ENCODE peak calls at places on chromosomes 7 and 10, in five cellular contexts. One of them, this sample, is unnamed.

GRCh38 chr10:106648534-106649481 is 515.7 kb downstream of the SORCS1 start:
- DNase-seq in A549: no peak
- DNase-seq in mammary epithelial cell: no peak
- DNase-seq in left ventricle myocardium inferior: no peak
- DNase-seq in heart right ventricle: no peak
- DNase-seq in this sample: no peak

GRCh38 chr7:140295224-140295623 is 103.1 kb downstream of the SLC37A3 start:
- DNase-seq in A549: no peak
- DNase-seq in left ventricle myocardium inferior: no peak
- DNase-seq in heart right ventricle: no peak
- DNase-seq in mammary epithelial cell: no peak
- DNase-seq in this sample: no peak

GRCh38 chr10:126921974-126922525 is 16.8 kb downstream of the DOCK1 start:
- DNase-seq in A549: peak; percentile 23
- DNase-seq in heart right ventricle: no peak
- DNase-seq in mammary epithelial cell: peak; percentile 23
- DNase-seq in left ventricle myocardium inferior: no peak
- DNase-seq in this sample: no peak

GRCh38 chr10:7288060-7288690 is 122.7 kb downstream of the SFMBT2 start:
- DNase-seq in heart right ventricle: no peak
- DNase-seq in A549: peak; percentile 20
- DNase-seq in left ventricle myocardium inferior: no peak
- DNase-seq in mammary epithelial cell: no peak
- DNase-seq in this sample: no peak

GRCh38 chr10:92760609-92761008 is 70.9 kb downstream of the HHEX start:
- DNase-seq in left ventricle myocardium inferior: no peak
- DNase-seq in heart right ventricle: no peak
- DNase-seq in A549: peak; percentile 40
- DNase-seq in mammary epithelial cell: no peak
- DNase-seq in this sample: no peak

GRCh38 chr7:98949336-98950044 is 71.2 kb downstream of the TRRAP start:
- DNase-seq in left ventricle myocardium inferior: peak; percentile 64
- DNase-seq in heart right ventricle: peak; percentile 75
- DNase-seq in A549: no peak
- DNase-seq in mammary epithelial cell: no peak
- DNase-seq in this sample: no peak

GRCh38 chr7:79051915-79052314 is 401.6 kb downstream of the MAGI2 start:
- DNase-seq in left ventricle myocardium inferior: no peak
- DNase-seq in heart right ventricle: no peak
- DNase-seq in A549: no peak
- DNase-seq in mammary epithelial cell: peak; percentile 21
- DNase-seq in this sample: no peak

GRCh38 chr7:40243076-40243475 is 108.3 kb downstream of the SUGCT start:
- DNase-seq in A549: no peak
- DNase-seq in mammary epithelial cell: no peak
- DNase-seq in heart right ventricle: no peak
- DNase-seq in left ventricle myocardium inferior: no peak
- DNase-seq in this sample: no peak

GRCh38 chr10:58299580-58299979 is 30.6 kb downstream of the CISD1 start:
- DNase-seq in mammary epithelial cell: no peak
- DNase-seq in A549: peak; percentile 68
- DNase-seq in heart right ventricle: no peak
- DNase-seq in left ventricle myocardium inferior: no peak
- DNase-seq in this sample: no peak

GRCh38 chr7:6637544-6638229 is 569 bp downstream of the ZNF316 start:
- DNase-seq in A549: peak; percentile 29
- DNase-seq in left ventricle myocardium inferior: no peak
- DNase-seq in mammary epithelial cell: no peak
- DNase-seq in heart right ventricle: no peak
- DNase-seq in this sample: no peak

GRCh38 chr10:31146496-31147219 is 115.0 kb upstream of the ZNF438 start:
- DNase-seq in left ventricle myocardium inferior: peak; percentile 59
- DNase-seq in heart right ventricle: peak; percentile 60
- DNase-seq in A549: peak; percentile 59
- DNase-seq in mammary epithelial cell: peak; percentile 72
- DNase-seq in this sample: no peak

GRCh38 chr10:34648919-34649318 is 166.2 kb downstream of the PARD3 start:
- DNase-seq in heart right ventricle: no peak
- DNase-seq in A549: no peak
- DNase-seq in mammary epithelial cell: no peak
- DNase-seq in left ventricle myocardium inferior: no peak
- DNase-seq in this sample: no peak

GRCh38 chr7:55244346-55244745 is 120.8 kb upstream of the LANCL2 start:
- DNase-seq in mammary epithelial cell: no peak
- DNase-seq in heart right ventricle: no peak
- DNase-seq in left ventricle myocardium inferior: no peak
- DNase-seq in A549: no peak
- DNase-seq in this sample: no peak

GRCh38 chr7:613442-614140 is 93.9 kb upstream of the PDGFA start:
- DNase-seq in mammary epithelial cell: peak; percentile 46
- DNase-seq in heart right ventricle: no peak
- DNase-seq in A549: no peak
- DNase-seq in left ventricle myocardium inferior: no peak
- DNase-seq in this sample: no peak

GRCh38 chr10:97278491-97278989 is 13.9 kb downstream of the ARHGAP19 start:
- DNase-seq in left ventricle myocardium inferior: no peak
- DNase-seq in mammary epithelial cell: peak; percentile 36
- DNase-seq in heart right ventricle: no peak
- DNase-seq in A549: peak; percentile 70
- DNase-seq in this sample: no peak

GRCh38 chr10:54402576-54402975 is 398.5 kb downstream of the PCDH15 start:
- DNase-seq in heart right ventricle: no peak
- DNase-seq in mammary epithelial cell: peak; percentile 32
- DNase-seq in left ventricle myocardium inferior: no peak
- DNase-seq in A549: peak; percentile 19
- DNase-seq in this sample: no peak

GRCh38 chr10:17026686-17027485 is 102.7 kb downstream of the CUBN start:
- DNase-seq in left ventricle myocardium inferior: no peak
- DNase-seq in heart right ventricle: no peak
- DNase-seq in mammary epithelial cell: peak; percentile 52
- DNase-seq in A549: no peak
- DNase-seq in this sample: no peak

GRCh38 chr10:80699602-80700039 is 161.9 kb downstream of the SH2D4B start:
- DNase-seq in heart right ventricle: peak; percentile 85
- DNase-seq in left ventricle myocardium inferior: peak; percentile 74
- DNase-seq in mammary epithelial cell: peak; percentile 40
- DNase-seq in A549: peak; percentile 73
- DNase-seq in this sample: peak; percentile 10

GRCh38 chr7:142855401-142855743 is 496 bp downstream of the EPHB6 start:
- DNase-seq in A549: no peak
- DNase-seq in mammary epithelial cell: no peak
- DNase-seq in left ventricle myocardium inferior: no peak
- DNase-seq in heart right ventricle: no peak
- DNase-seq in this sample: no peak

GRCh38 chr10:110176626-110177025 is 30.8 kb upstream of the MXI1 start:
- DNase-seq in left ventricle myocardium inferior: no peak
- DNase-seq in A549: no peak
- DNase-seq in heart right ventricle: no peak
- DNase-seq in mammary epithelial cell: no peak
- DNase-seq in this sample: no peak

GRCh38 chr7:151865070-151865670 is 11.7 kb downstream of the PRKAG2 start:
- DNase-seq in mammary epithelial cell: no peak
- DNase-seq in A549: no peak
- DNase-seq in left ventricle myocardium inferior: no peak
- DNase-seq in heart right ventricle: no peak
- DNase-seq in this sample: no peak

GRCh38 chr7:107501593-107501992 is 31.7 kb downstream of the GPR22 start:
- DNase-seq in A549: peak; percentile 59
- DNase-seq in left ventricle myocardium inferior: no peak
- DNase-seq in heart right ventricle: no peak
- DNase-seq in mammary epithelial cell: peak; percentile 23
- DNase-seq in this sample: no peak

GRCh38 chr7:3187378-3188040 is 113.5 kb upstream of the SDK1 start:
- DNase-seq in A549: no peak
- DNase-seq in left ventricle myocardium inferior: no peak
- DNase-seq in mammary epithelial cell: no peak
- DNase-seq in heart right ventricle: no peak
- DNase-seq in this sample: no peak

GRCh38 chr10:49278497-49278902 is 20.5 kb upstream of the C10orf71 start:
- DNase-seq in heart right ventricle: no peak
- DNase-seq in mammary epithelial cell: no peak
- DNase-seq in left ventricle myocardium inferior: no peak
- DNase-seq in A549: no peak
- DNase-seq in this sample: no peak

GRCh38 chr7:5217396-5217795 is 27.4 kb downstream of the WIPI2 start:
- DNase-seq in A549: no peak
- DNase-seq in heart right ventricle: no peak
- DNase-seq in mammary epithelial cell: no peak
- DNase-seq in left ventricle myocardium inferior: no peak
- DNase-seq in this sample: no peak

GRCh38 chr7:5228066-5228465 is 38.0 kb downstream of the WIPI2 start:
- DNase-seq in left ventricle myocardium inferior: no peak
- DNase-seq in mammary epithelial cell: no peak
- DNase-seq in A549: no peak
- DNase-seq in heart right ventricle: no peak
- DNase-seq in this sample: no peak

GRCh38 chr10:125008689-125009579 is 67.0 kb downstream of the ZRANB1 start:
- DNase-seq in heart right ventricle: no peak
- DNase-seq in mammary epithelial cell: no peak
- DNase-seq in left ventricle myocardium inferior: peak; percentile 10
- DNase-seq in A549: no peak
- DNase-seq in this sample: no peak

GRCh38 chr7:28142650-28143049 is 37.9 kb downstream of the JAZF1 start:
- DNase-seq in mammary epithelial cell: no peak
- DNase-seq in heart right ventricle: no peak
- DNase-seq in A549: no peak
- DNase-seq in left ventricle myocardium inferior: no peak
- DNase-seq in this sample: no peak

GRCh38 chr7:38057829-38058228 is 120.2 kb upstream of the STARD3NL start:
- DNase-seq in mammary epithelial cell: no peak
- DNase-seq in left ventricle myocardium inferior: no peak
- DNase-seq in A549: no peak
- DNase-seq in heart right ventricle: no peak
- DNase-seq in this sample: no peak

GRCh38 chr10:103500481-103500880 is 7.0 kb downstream of the NEURL1 start:
- DNase-seq in heart right ventricle: no peak
- DNase-seq in left ventricle myocardium inferior: no peak
- DNase-seq in mammary epithelial cell: no peak
- DNase-seq in A549: no peak
- DNase-seq in this sample: no peak

GRCh38 chr10:88848499-88848898 is 3.1 kb downstream of the ANKRD22 start:
- DNase-seq in mammary epithelial cell: peak; percentile 80
- DNase-seq in A549: peak; percentile 39
- DNase-seq in heart right ventricle: no peak
- DNase-seq in left ventricle myocardium inferior: no peak
- DNase-seq in this sample: no peak

GRCh38 chr7:55252386-55252785 is 112.8 kb upstream of the LANCL2 start:
- DNase-seq in mammary epithelial cell: no peak
- DNase-seq in heart right ventricle: no peak
- DNase-seq in A549: no peak
- DNase-seq in left ventricle myocardium inferior: no peak
- DNase-seq in this sample: no peak

DNA sequence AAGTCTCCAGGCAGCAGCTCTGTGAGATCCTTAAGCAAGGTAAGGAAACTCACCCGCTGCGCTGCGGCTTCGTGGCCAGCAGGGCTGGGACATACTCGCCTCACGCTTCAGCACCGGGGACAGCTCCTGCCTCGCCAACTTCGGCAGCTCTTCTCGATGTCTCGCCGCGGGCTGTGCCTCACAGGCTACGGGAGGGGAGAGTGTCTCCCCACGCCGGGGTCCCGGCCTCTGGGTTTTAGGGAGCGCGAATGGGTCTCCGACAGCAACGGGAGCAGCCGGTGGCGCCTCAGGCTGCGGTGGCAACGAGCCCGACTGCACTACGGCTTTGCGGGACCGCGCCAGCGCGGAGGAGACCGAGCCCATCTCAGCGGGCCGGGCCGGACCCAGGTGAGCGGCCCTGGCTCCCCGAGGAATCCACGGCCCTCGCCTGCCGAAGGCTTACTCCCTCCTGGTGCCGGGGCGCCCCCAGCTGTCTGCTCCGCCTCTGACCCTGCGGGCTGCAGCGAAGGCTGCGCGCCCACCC is 62.4 kb downstream of the LSM5 start:
- DNase-seq in mammary epithelial cell: peak; percentile 77
- DNase-seq in left ventricle myocardium inferior: peak; percentile 75
- DNase-seq in A549: peak; percentile 83
- DNase-seq in heart right ventricle: peak; percentile 83
- DNase-seq in this sample: no peak
- TF ChIP-seq CTCF in mammary epithelial cell: peak; percentile 68
- TF ChIP-seq CTCF in left ventricle myocardium inferior: peak; percentile 57
- TF ChIP-seq CTCF in A549: no peak
- TF ChIP-seq CTCF in heart right ventricle: peak; percentile 36
- TF ChIP-seq CTCF in this sample: no peak

GRCh38 chr10:70060389-70060788 is 7.7 kb downstream of the MACROH2A2 start:
- DNase-seq in left ventricle myocardium inferior: no peak
- DNase-seq in mammary epithelial cell: no peak
- DNase-seq in A549: no peak
- DNase-seq in heart right ventricle: no peak
- DNase-seq in this sample: no peak
- H3K4me1 ChIP-seq in left ventricle myocardium inferior: no peaks in the 10 kb centered on the region
- H3K4me1 ChIP-seq in mammary epithelial cell: no peaks in the 10 kb centered on the region
- H3K4me1 ChIP-seq in A549: no peaks in the 10 kb centered on the region
- H3K4me1 ChIP-seq in heart right ventricle: no peaks in the 10 kb centered on the region
- H3K4me1 ChIP-seq in this sample: no peaks in the 10 kb centered on the region

GRCh38 chr7:154735766-154736165 is 267.2 kb downstream of the PAXIP1 start:
- DNase-seq in mammary epithelial cell: no peak
- DNase-seq in left ventricle myocardium inferior: no peak
- DNase-seq in A549: no peak
- DNase-seq in heart right ventricle: no peak
- DNase-seq in this sample: no peak
- TF ChIP-seq CTCF in mammary epithelial cell: no peak
- TF ChIP-seq CTCF in left ventricle myocardium inferior: no peak
- TF ChIP-seq CTCF in A549: no peak
- TF ChIP-seq CTCF in heart right ventricle: no peak
- TF ChIP-seq CTCF in this sample: no peak

GRCh38 chr10:33099748-33100147 is 141.7 kb upstream of the ITGB1 start:
- DNase-seq in heart right ventricle: no peak
- DNase-seq in left ventricle myocardium inferior: no peak
- DNase-seq in mammary epithelial cell: no peak
- DNase-seq in A549: no peak
- DNase-seq in this sample: no peak
- H3K4me1 ChIP-seq in heart right ventricle: no peaks in the 10 kb centered on the region
- H3K4me1 ChIP-seq in left ventricle myocardium inferior: no peaks in the 10 kb centered on the region
- H3K4me1 ChIP-seq in mammary epithelial cell: peaks cover 31% of the 10 kb centered on the region
- H3K4me1 ChIP-seq in A549: no peaks in the 10 kb centered on the region
- H3K4me1 ChIP-seq in this sample: peaks cover 3% of the 10 kb centered on the region

GRCh38 chr7:109206196-109206595 is 636.5 kb downstream of the DNAJB9 start:
- DNase-seq in heart right ventricle: no peak
- DNase-seq in left ventricle myocardium inferior: no peak
- DNase-seq in A549: no peak
- DNase-seq in mammary epithelial cell: no peak
- DNase-seq in this sample: no peak
- TF ChIP-seq CTCF in heart right ventricle: no peak
- TF ChIP-seq CTCF in left ventricle myocardium inferior: no peak
- TF ChIP-seq CTCF in A549: no peak
- TF ChIP-seq CTCF in mammary epithelial cell: peak; percentile 28
- TF ChIP-seq CTCF in this sample: no peak

This sample was measured in esophagus squamous epithelium.